ENCODE peak calls at places on chromosomes 7 and 10, in four cellular contexts. F is SK-N-SH, A is GM12878, V is HepG2. Q is an unnamed sample.

GRCh38 chr10:131948501-131948900 is 33.2 kb downstream of the BNIP3 start:
- DNase-seq in F (no peak), A (no peak), V (no peak), Q (no peak)

GRCh38 chr7:25311346-25311745 is 83.1 kb upstream of the NPVF start:
- DNase-seq in F (no peak), V (no peak), A (no peak), Q (no peak)

GRCh38 chr7:44216521-44217030 is 15.8 kb downstream of the YKT6 start:
- DNase-seq in V (no peak), A (no peak), F (peak), Q (no peak)

GRCh38 chr7:886626-887487 is 10.5 kb downstream of the GET4 start:
- DNase-seq in A (no peak), V (no peak), F (no peak), Q (no peak)

GRCh38 chr7:156156734-156157408 is 344.6 kb upstream of the SHH start:
- DNase-seq in F (peak), V (peak), A (no peak), Q (peak)

GRCh38 chr10:34109952-34110702 is 705.0 kb downstream of the PARD3 start:
- DNase-seq in A (no peak), V (no peak), F (no peak), Q (peak)

GRCh38 chr7:100546129-100546867 is 7.3 kb downstream of the AGFG2 start:
- DNase-seq in A (no peak), V (peak), F (no peak), Q (peak)

GRCh38 chr10:76073524-76073923 is 642.1 kb downstream of the LRMDA start:
- DNase-seq in F (no peak), V (no peak), A (no peak), Q (no peak)

GRCh38 chr10:480928-481551 is 208.4 kb downstream of the DIP2C start:
- DNase-seq in V (no peak), A (no peak), F (peak), Q (no peak)

GRCh38 chr10:31867646-31868045 is 61.0 kb downstream of the ARHGAP12 start:
- DNase-seq in F (no peak), A (no peak), V (no peak), Q (peak)

GRCh38 chr7:29748286-29749099 is 57.8 kb upstream of the WIPF3 start:
- DNase-seq in A (no peak), V (peak), F (peak), Q (peak)

GRCh38 chr7:54788664-54789063 is 29.7 kb upstream of the SEC61G start:
- DNase-seq in V (peak), A (peak), F (peak), Q (peak)

GRCh38 chr7:100431286-100431735 is 1.7 kb downstream of the MEPCE start:
- DNase-seq in F (no peak), V (no peak), A (no peak), Q (no peak)

GRCh38 chr10:132188331-132188730 is 1.6 kb downstream of the DPYSL4 start:
- DNase-seq in F (no peak), A (no peak), V (no peak), Q (no peak)

GRCh38 chr10:115045516-115045915 is 47.6 kb upstream of the ATRNL1 start:
- DNase-seq in V (no peak), F (no peak), A (no peak), Q (no peak)

GRCh38 chr7:97026705-97027426 is 2.2 kb upstream of the DLX5 start:
- DNase-seq in F (no peak), A (no peak), V (no peak), Q (no peak)

GRCh38 chr10:132577350-132578005 is 39.9 kb downstream of the INPP5A start:
- DNase-seq in A (no peak), F (peak), V (peak), Q (no peak)

GRCh38 chr10:50517626-50518025 is 106.1 kb downstream of the SGMS1 start:
- DNase-seq in F (no peak), V (no peak), A (no peak), Q (no peak)

GRCh38 chr10:15531927-15532722 is 161.0 kb upstream of the FAM171A1 start:
- DNase-seq in A (no peak), V (no peak), F (no peak), Q (no peak)

GRCh38 chr10:123621910-123622309 is 44.2 kb upstream of the GPR26 start:
- DNase-seq in V (no peak), A (no peak), F (no peak), Q (no peak)

GRCh38 chr10:89543841-89544240 is 8.4 kb upstream of the SLC16A12 start:
- DNase-seq in V (peak), F (no peak), A (no peak), Q (no peak)

GRCh38 chr7:158988302-158988862 is 132.0 kb downstream of the DYNC2I1 start:
- DNase-seq in V (no peak), A (no peak), F (no peak), Q (no peak)

GRCh38 chr10:65708057-65708456 is 1217.8 kb upstream of the LRRTM3 start:
- DNase-seq in F (no peak), A (no peak), V (no peak), Q (no peak)

GRCh38 chr10:28676297-28676967 is 889 bp upstream of the BAMBI start:
- DNase-seq in A (no peak), V (no peak), F (no peak), Q (no peak)

GRCh38 chr10:28940158-28940888 is 263.0 kb downstream of the BAMBI start:
- DNase-seq in A (no peak), V (peak), F (no peak), Q (peak)

GRCh38 chr7:42315096-42315495 is 78.1 kb upstream of the GLI3 start:
- DNase-seq in F (no peak), V (no peak), A (no peak), Q (no peak)

GRCh38 chr7:30116771-30117170 is 18.0 kb upstream of the MTURN start:
- DNase-seq in V (no peak), A (no peak), F (no peak), Q (no peak)

GRCh38 chr7:9148687-9149086 is 715.3 kb downstream of the NXPH1 start:
- DNase-seq in F (no peak), A (no peak), V (no peak), Q (no peak)

GRCh38 chr7:82950436-82950835 is 212.2 kb downstream of the PCLO start:
- DNase-seq in F (no peak), V (no peak), A (no peak), Q (no peak)

GRCh38 chr10:8206882-8207281 is 152.4 kb downstream of the GATA3 start:
- DNase-seq in A (no peak), V (no peak), F (no peak), Q (no peak)

GRCh38 chr7:47707596-47707995 is 125.7 kb upstream of the TNS3 start:
- DNase-seq in A (no peak), V (no peak), F (no peak), Q (no peak)

GRCh38 chr10:101000602-101000991 is 989 bp downstream of the LZTS2 start:
- DNase-seq in V (no peak), F (no peak), A (no peak), Q (no peak)

GRCh38 chr10:100998991-100999741 is 442 bp upstream of the LZTS2 start:
- DNase-seq in F (peak), V (peak), A (no peak), Q (peak)

GRCh38 chr10:100998183-100998990 is 1.2 kb upstream of the LZTS2 start:
- DNase-seq in F (peak), V (peak), A (no peak), Q (peak)

GRCh38 chr10:101001225-101002035 is 1.8 kb downstream of the LZTS2 start:
- DNase-seq in V (no peak), A (no peak), F (peak), Q (no peak)

GRCh38 chr10:100999742-101000601 is at the start of gene LZTS2:
- DNase-seq in A (no peak), F (peak), V (no peak), Q (no peak)
- TF ChIP-seq PBX3 in A (no peak), F (no peak), V (no peak), Q (no peak)

DNA sequence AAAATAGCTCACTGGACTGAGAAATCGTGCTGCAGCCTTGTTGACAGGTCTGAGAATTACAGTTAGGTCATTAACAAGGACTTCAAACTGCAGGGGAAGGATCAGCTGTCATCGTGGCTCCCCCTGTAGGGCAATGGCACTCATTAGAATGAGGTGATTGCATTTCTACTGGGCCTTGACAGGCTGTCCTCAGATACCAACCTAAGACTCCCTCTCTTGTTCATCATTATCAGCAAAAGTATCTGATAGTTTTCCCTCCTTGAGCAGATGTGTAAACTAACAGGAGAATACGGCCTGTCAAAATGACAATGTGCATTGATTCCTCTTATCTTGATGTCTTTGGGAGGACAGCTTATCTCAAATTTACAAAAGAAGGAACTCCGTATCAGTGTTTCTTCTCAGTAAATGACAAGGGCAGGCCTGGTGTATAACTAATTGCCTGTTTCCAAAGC is 648.5 kb upstream of the LRRN3 start:
- DNase-seq in F (peak), V (peak), A (no peak), Q (peak)
- TF ChIP-seq PBX3 in F (peak), V (no peak), A (no peak), Q (no peak)

GRCh38 chr10:77716943-77717735 is 79.5 kb upstream of the KCNMA1 start:
- DNase-seq in F (no peak), V (no peak), A (no peak), Q (no peak)
- TF ChIP-seq PBX3 in F (no peak), V (no peak), A (no peak), Q (no peak)

GRCh38 chr7:128387663-128388485 is 21.9 kb downstream of the IMPDH1 start:
- DNase-seq in A (no peak), F (peak), V (peak), Q (peak)
- TF ChIP-seq PBX3 in A (no peak), F (no peak), V (no peak), Q (no peak)

GRCh38 chr10:69220510-69220909 is 378 bp downstream of the HKDC1 start:
- DNase-seq in V (peak), F (no peak), A (no peak), Q (peak)
- TF ChIP-seq PBX3 in V (no peak), F (no peak), A (no peak), Q (no peak)

GRCh38 chr10:72162978-72163377 is 52.8 kb upstream of the ANAPC16 start:
- DNase-seq in A (peak), F (no peak), V (no peak), Q (no peak)
- TF ChIP-seq PBX3 in A (no peak), F (peak), V (no peak), Q (no peak)

DNA sequence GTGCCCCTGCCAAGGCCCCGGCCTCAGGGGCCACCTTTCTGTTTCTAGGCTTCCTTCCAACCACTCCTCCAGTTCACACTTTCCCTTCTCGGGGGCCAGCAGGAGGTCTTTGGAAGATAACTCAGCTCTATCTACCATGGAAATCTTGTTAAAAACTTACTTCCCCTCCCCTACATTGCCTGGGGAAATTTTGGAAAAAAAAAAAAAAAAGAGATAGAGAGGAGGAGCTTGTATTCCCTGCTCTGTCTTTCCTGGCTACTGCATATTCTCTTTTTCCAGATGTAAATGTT is 154.2 kb downstream of the BMPER start:
- DNase-seq in A (no peak), F (no peak), V (no peak), Q (no peak)
- TF ChIP-seq PBX3 in A (no peak), F (no peak), V (no peak), Q (no peak)

GRCh38 chr7:106285801-106286492 is 1.2 kb upstream of the NAMPT start:
- DNase-seq in F (no peak), A (peak), V (no peak), Q (no peak)
- TF ChIP-seq PBX3 in F (no peak), A (no peak), V (no peak), Q (no peak)

Q was measured in A549.